ENCODE peak calls at places on chromosomes 7 and 10, in ten cellular contexts. One of them, this sample, is unnamed.

GRCh38 chr7:124765401-124766352 is at the start of gene GPR37:
- DNase-seq in LoVo: peak
- DNase-seq in PC-9: peak
- DNase-seq in GM12865: peak
- DNase-seq in heart right ventricle: peak
- DNase-seq in amniotic epithelial cell: peak
- DNase-seq in midbrain: peak
- DNase-seq in stimulated activated CD4-positive, alpha-beta T cell treated with anti-CD3 and anti-CD28 coated beads, Interleukin-15, amount 100 ng/mL, for 24 hours: peak
- DNase-seq in cardiac muscle cell: peak
- DNase-seq in HT1080: peak
- DNase-seq in this sample: no peak

GRCh38 chr10:71735709-71736569 is 16.4 kb upstream of the C10orf105 start:
- DNase-seq in LoVo: no peak
- DNase-seq in GM12865: peak
- DNase-seq in amniotic epithelial cell: no peak
- DNase-seq in HT1080: no peak
- DNase-seq in PC-9: peak
- DNase-seq in midbrain: no peak
- DNase-seq in cardiac muscle cell: no peak
- DNase-seq in heart right ventricle: no peak
- DNase-seq in stimulated activated CD4-positive, alpha-beta T cell treated with anti-CD3 and anti-CD28 coated beads, Interleukin-15, amount 100 ng/mL, for 24 hours: peak
- DNase-seq in this sample: peak

GRCh38 chr7:14748461-14748860 is 154.1 kb downstream of the DGKB start:
- DNase-seq in stimulated activated CD4-positive, alpha-beta T cell treated with anti-CD3 and anti-CD28 coated beads, Interleukin-15, amount 100 ng/mL, for 24 hours: no peak
- DNase-seq in GM12865: no peak
- DNase-seq in amniotic epithelial cell: peak
- DNase-seq in midbrain: no peak
- DNase-seq in cardiac muscle cell: no peak
- DNase-seq in HT1080: peak
- DNase-seq in LoVo: peak
- DNase-seq in heart right ventricle: no peak
- DNase-seq in PC-9: no peak
- DNase-seq in this sample: no peak

GRCh38 chr7:703049-703448 is 23.4 kb upstream of the DNAAF5 start:
- DNase-seq in PC-9: no peak
- DNase-seq in amniotic epithelial cell: no peak
- DNase-seq in LoVo: no peak
- DNase-seq in GM12865: no peak
- DNase-seq in stimulated activated CD4-positive, alpha-beta T cell treated with anti-CD3 and anti-CD28 coated beads, Interleukin-15, amount 100 ng/mL, for 24 hours: no peak
- DNase-seq in cardiac muscle cell: no peak
- DNase-seq in heart right ventricle: no peak
- DNase-seq in midbrain: no peak
- DNase-seq in HT1080: no peak
- DNase-seq in this sample: no peak

GRCh38 chr7:103576616-103577015 is 130.6 kb upstream of the SLC26A5 start:
- DNase-seq in cardiac muscle cell: no peak
- DNase-seq in PC-9: no peak
- DNase-seq in midbrain: no peak
- DNase-seq in LoVo: no peak
- DNase-seq in amniotic epithelial cell: no peak
- DNase-seq in stimulated activated CD4-positive, alpha-beta T cell treated with anti-CD3 and anti-CD28 coated beads, Interleukin-15, amount 100 ng/mL, for 24 hours: no peak
- DNase-seq in GM12865: no peak
- DNase-seq in HT1080: no peak
- DNase-seq in heart right ventricle: no peak
- DNase-seq in this sample: no peak

GRCh38 chr7:131056007-131056406 is 271.7 kb upstream of the MKLN1 start:
- DNase-seq in stimulated activated CD4-positive, alpha-beta T cell treated with anti-CD3 and anti-CD28 coated beads, Interleukin-15, amount 100 ng/mL, for 24 hours: no peak
- DNase-seq in heart right ventricle: no peak
- DNase-seq in cardiac muscle cell: no peak
- DNase-seq in PC-9: no peak
- DNase-seq in LoVo: no peak
- DNase-seq in GM12865: no peak
- DNase-seq in amniotic epithelial cell: peak
- DNase-seq in midbrain: no peak
- DNase-seq in HT1080: peak
- DNase-seq in this sample: no peak

GRCh38 chr10:43598447-43598846 is 7.8 kb upstream of the ZNF485 start:
- DNase-seq in LoVo: no peak
- DNase-seq in stimulated activated CD4-positive, alpha-beta T cell treated with anti-CD3 and anti-CD28 coated beads, Interleukin-15, amount 100 ng/mL, for 24 hours: no peak
- DNase-seq in heart right ventricle: peak
- DNase-seq in amniotic epithelial cell: peak
- DNase-seq in PC-9: no peak
- DNase-seq in midbrain: no peak
- DNase-seq in GM12865: no peak
- DNase-seq in HT1080: no peak
- DNase-seq in cardiac muscle cell: no peak
- DNase-seq in this sample: no peak

GRCh38 chr7:142759433-142759832 is 10.2 kb downstream of the PRSS1 start:
- DNase-seq in LoVo: no peak
- DNase-seq in midbrain: no peak
- DNase-seq in HT1080: no peak
- DNase-seq in cardiac muscle cell: no peak
- DNase-seq in stimulated activated CD4-positive, alpha-beta T cell treated with anti-CD3 and anti-CD28 coated beads, Interleukin-15, amount 100 ng/mL, for 24 hours: no peak
- DNase-seq in amniotic epithelial cell: no peak
- DNase-seq in heart right ventricle: no peak
- DNase-seq in PC-9: no peak
- DNase-seq in GM12865: no peak
- DNase-seq in this sample: no peak

GRCh38 chr10:120688928-120689327 is 162.2 kb upstream of the WDR11 start:
- DNase-seq in HT1080: no peak
- DNase-seq in PC-9: no peak
- DNase-seq in amniotic epithelial cell: peak
- DNase-seq in midbrain: no peak
- DNase-seq in LoVo: no peak
- DNase-seq in GM12865: no peak
- DNase-seq in stimulated activated CD4-positive, alpha-beta T cell treated with anti-CD3 and anti-CD28 coated beads, Interleukin-15, amount 100 ng/mL, for 24 hours: no peak
- DNase-seq in heart right ventricle: no peak
- DNase-seq in cardiac muscle cell: peak
- DNase-seq in this sample: no peak

GRCh38 chr10:121959671-121960070 is 15.3 kb downstream of the NSMCE4A start:
- DNase-seq in cardiac muscle cell: no peak
- DNase-seq in PC-9: no peak
- DNase-seq in heart right ventricle: no peak
- DNase-seq in HT1080: no peak
- DNase-seq in midbrain: no peak
- DNase-seq in LoVo: no peak
- DNase-seq in amniotic epithelial cell: no peak
- DNase-seq in stimulated activated CD4-positive, alpha-beta T cell treated with anti-CD3 and anti-CD28 coated beads, Interleukin-15, amount 100 ng/mL, for 24 hours: no peak
- DNase-seq in GM12865: no peak
- DNase-seq in this sample: no peak

GRCh38 chr10:103451871-103452713 is at the start of gene CALHM2:
- DNase-seq in LoVo: no peak
- DNase-seq in GM12865: peak
- DNase-seq in midbrain: peak
- DNase-seq in amniotic epithelial cell: peak
- DNase-seq in stimulated activated CD4-positive, alpha-beta T cell treated with anti-CD3 and anti-CD28 coated beads, Interleukin-15, amount 100 ng/mL, for 24 hours: peak
- DNase-seq in cardiac muscle cell: peak
- DNase-seq in HT1080: no peak
- DNase-seq in PC-9: peak
- DNase-seq in heart right ventricle: peak
- DNase-seq in this sample: no peak

GRCh38 chr7:117399820-117400422 is 27.4 kb downstream of the ASZ1 start:
- DNase-seq in cardiac muscle cell: no peak
- DNase-seq in PC-9: no peak
- DNase-seq in midbrain: peak
- DNase-seq in amniotic epithelial cell: no peak
- DNase-seq in GM12865: peak
- DNase-seq in LoVo: peak
- DNase-seq in HT1080: peak
- DNase-seq in stimulated activated CD4-positive, alpha-beta T cell treated with anti-CD3 and anti-CD28 coated beads, Interleukin-15, amount 100 ng/mL, for 24 hours: no peak
- DNase-seq in heart right ventricle: no peak
- DNase-seq in this sample: no peak

GRCh38 chr10:35751347-35751746 is 109.3 kb upstream of the FZD8 start:
- DNase-seq in midbrain: no peak
- DNase-seq in cardiac muscle cell: no peak
- DNase-seq in LoVo: no peak
- DNase-seq in heart right ventricle: no peak
- DNase-seq in stimulated activated CD4-positive, alpha-beta T cell treated with anti-CD3 and anti-CD28 coated beads, Interleukin-15, amount 100 ng/mL, for 24 hours: no peak
- DNase-seq in HT1080: no peak
- DNase-seq in GM12865: no peak
- DNase-seq in PC-9: no peak
- DNase-seq in amniotic epithelial cell: no peak
- DNase-seq in this sample: no peak

GRCh38 chr7:14233026-14233897 is 243.8 kb upstream of the ETV1 start:
- DNase-seq in PC-9: peak
- DNase-seq in HT1080: peak
- DNase-seq in midbrain: no peak
- DNase-seq in cardiac muscle cell: no peak
- DNase-seq in GM12865: no peak
- DNase-seq in stimulated activated CD4-positive, alpha-beta T cell treated with anti-CD3 and anti-CD28 coated beads, Interleukin-15, amount 100 ng/mL, for 24 hours: no peak
- DNase-seq in amniotic epithelial cell: peak
- DNase-seq in LoVo: no peak
- DNase-seq in heart right ventricle: no peak
- DNase-seq in this sample: no peak

GRCh38 chr7:2476298-2476697 is at the start of gene GRIFIN:
- DNase-seq in cardiac muscle cell: no peak
- DNase-seq in HT1080: no peak
- DNase-seq in LoVo: no peak
- DNase-seq in heart right ventricle: no peak
- DNase-seq in GM12865: no peak
- DNase-seq in PC-9: no peak
- DNase-seq in amniotic epithelial cell: no peak
- DNase-seq in midbrain: no peak
- DNase-seq in stimulated activated CD4-positive, alpha-beta T cell treated with anti-CD3 and anti-CD28 coated beads, Interleukin-15, amount 100 ng/mL, for 24 hours: no peak
- DNase-seq in this sample: no peak

GRCh38 chr10:125030567-125031197 is 88.8 kb downstream of the ZRANB1 start:
- DNase-seq in amniotic epithelial cell: no peak
- DNase-seq in PC-9: no peak
- DNase-seq in heart right ventricle: no peak
- DNase-seq in LoVo: no peak
- DNase-seq in GM12865: no peak
- DNase-seq in HT1080: no peak
- DNase-seq in stimulated activated CD4-positive, alpha-beta T cell treated with anti-CD3 and anti-CD28 coated beads, Interleukin-15, amount 100 ng/mL, for 24 hours: no peak
- DNase-seq in cardiac muscle cell: no peak
- DNase-seq in midbrain: no peak
- DNase-seq in this sample: no peak

GRCh38 chr7:49400891-49401550 is 372.4 kb upstream of the VWC2 start:
- DNase-seq in stimulated activated CD4-positive, alpha-beta T cell treated with anti-CD3 and anti-CD28 coated beads, Interleukin-15, amount 100 ng/mL, for 24 hours: no peak
- DNase-seq in amniotic epithelial cell: no peak
- DNase-seq in cardiac muscle cell: no peak
- DNase-seq in heart right ventricle: no peak
- DNase-seq in midbrain: no peak
- DNase-seq in LoVo: no peak
- DNase-seq in HT1080: peak
- DNase-seq in GM12865: no peak
- DNase-seq in PC-9: no peak
- DNase-seq in this sample: no peak

GRCh38 chr10:119409906-119410305 is 132.6 kb downstream of the RGS10 start:
- DNase-seq in GM12865: no peak
- DNase-seq in midbrain: no peak
- DNase-seq in amniotic epithelial cell: no peak
- DNase-seq in PC-9: no peak
- DNase-seq in stimulated activated CD4-positive, alpha-beta T cell treated with anti-CD3 and anti-CD28 coated beads, Interleukin-15, amount 100 ng/mL, for 24 hours: no peak
- DNase-seq in cardiac muscle cell: no peak
- DNase-seq in LoVo: no peak
- DNase-seq in HT1080: no peak
- DNase-seq in heart right ventricle: peak
- DNase-seq in this sample: no peak

GRCh38 chr10:13328126-13328525 is 20.0 kb downstream of the SEPHS1 start:
- DNase-seq in cardiac muscle cell: no peak
- DNase-seq in heart right ventricle: no peak
- DNase-seq in midbrain: no peak
- DNase-seq in stimulated activated CD4-positive, alpha-beta T cell treated with anti-CD3 and anti-CD28 coated beads, Interleukin-15, amount 100 ng/mL, for 24 hours: no peak
- DNase-seq in PC-9: no peak
- DNase-seq in amniotic epithelial cell: no peak
- DNase-seq in HT1080: no peak
- DNase-seq in LoVo: no peak
- DNase-seq in GM12865: no peak
- DNase-seq in this sample: no peak

GRCh38 chr7:154855366-154855765 is 147.6 kb downstream of the PAXIP1 start:
- DNase-seq in amniotic epithelial cell: no peak
- DNase-seq in GM12865: no peak
- DNase-seq in cardiac muscle cell: no peak
- DNase-seq in midbrain: no peak
- DNase-seq in stimulated activated CD4-positive, alpha-beta T cell treated with anti-CD3 and anti-CD28 coated beads, Interleukin-15, amount 100 ng/mL, for 24 hours: no peak
- DNase-seq in HT1080: no peak
- DNase-seq in PC-9: no peak
- DNase-seq in heart right ventricle: no peak
- DNase-seq in LoVo: no peak
- DNase-seq in this sample: no peak

GRCh38 chr10:76523215-76523614 is 1091.8 kb downstream of the LRMDA start:
- DNase-seq in HT1080: no peak
- DNase-seq in GM12865: no peak
- DNase-seq in PC-9: no peak
- DNase-seq in midbrain: no peak
- DNase-seq in stimulated activated CD4-positive, alpha-beta T cell treated with anti-CD3 and anti-CD28 coated beads, Interleukin-15, amount 100 ng/mL, for 24 hours: no peak
- DNase-seq in cardiac muscle cell: no peak
- DNase-seq in heart right ventricle: no peak
- DNase-seq in LoVo: no peak
- DNase-seq in amniotic epithelial cell: no peak
- DNase-seq in this sample: no peak

GRCh38 chr7:28546067-28546466 is 133.7 kb downstream of the CREB5 start:
- DNase-seq in PC-9: no peak
- DNase-seq in cardiac muscle cell: no peak
- DNase-seq in amniotic epithelial cell: no peak
- DNase-seq in stimulated activated CD4-positive, alpha-beta T cell treated with anti-CD3 and anti-CD28 coated beads, Interleukin-15, amount 100 ng/mL, for 24 hours: no peak
- DNase-seq in GM12865: no peak
- DNase-seq in LoVo: no peak
- DNase-seq in heart right ventricle: no peak
- DNase-seq in HT1080: no peak
- DNase-seq in midbrain: no peak
- DNase-seq in this sample: no peak

GRCh38 chr10:117541909-117542705 is 439 bp upstream of the EMX2 start:
- DNase-seq in cardiac muscle cell: peak
- DNase-seq in PC-9: no peak
- DNase-seq in GM12865: no peak
- DNase-seq in LoVo: peak
- DNase-seq in amniotic epithelial cell: peak
- DNase-seq in heart right ventricle: no peak
- DNase-seq in stimulated activated CD4-positive, alpha-beta T cell treated with anti-CD3 and anti-CD28 coated beads, Interleukin-15, amount 100 ng/mL, for 24 hours: no peak
- DNase-seq in HT1080: no peak
- DNase-seq in midbrain: peak
- DNase-seq in this sample: no peak

GRCh38 chr10:49284356-49284755 is 14.6 kb upstream of the C10orf71 start:
- DNase-seq in stimulated activated CD4-positive, alpha-beta T cell treated with anti-CD3 and anti-CD28 coated beads, Interleukin-15, amount 100 ng/mL, for 24 hours: no peak
- DNase-seq in GM12865: no peak
- DNase-seq in HT1080: no peak
- DNase-seq in PC-9: no peak
- DNase-seq in LoVo: no peak
- DNase-seq in heart right ventricle: no peak
- DNase-seq in cardiac muscle cell: no peak
- DNase-seq in midbrain: no peak
- DNase-seq in amniotic epithelial cell: no peak
- DNase-seq in this sample: no peak

GRCh38 chr10:126458453-126458852 is 70.2 kb upstream of the ADAM12 start:
- DNase-seq in midbrain: no peak
- DNase-seq in HT1080: no peak
- DNase-seq in PC-9: peak
- DNase-seq in cardiac muscle cell: no peak
- DNase-seq in GM12865: no peak
- DNase-seq in stimulated activated CD4-positive, alpha-beta T cell treated with anti-CD3 and anti-CD28 coated beads, Interleukin-15, amount 100 ng/mL, for 24 hours: no peak
- DNase-seq in heart right ventricle: no peak
- DNase-seq in amniotic epithelial cell: peak
- DNase-seq in LoVo: no peak
- DNase-seq in this sample: no peak

GRCh38 chr10:4586756-4587155 is 239.3 kb upstream of the AKR1E2 start:
- DNase-seq in midbrain: no peak
- DNase-seq in heart right ventricle: no peak
- DNase-seq in HT1080: no peak
- DNase-seq in GM12865: no peak
- DNase-seq in amniotic epithelial cell: peak
- DNase-seq in cardiac muscle cell: no peak
- DNase-seq in PC-9: no peak
- DNase-seq in stimulated activated CD4-positive, alpha-beta T cell treated with anti-CD3 and anti-CD28 coated beads, Interleukin-15, amount 100 ng/mL, for 24 hours: no peak
- DNase-seq in LoVo: no peak
- DNase-seq in this sample: no peak

GRCh38 chr10:78838141-78838540 is 230.6 kb upstream of the ZMIZ1 start:
- DNase-seq in cardiac muscle cell: no peak
- DNase-seq in heart right ventricle: no peak
- DNase-seq in amniotic epithelial cell: no peak
- DNase-seq in stimulated activated CD4-positive, alpha-beta T cell treated with anti-CD3 and anti-CD28 coated beads, Interleukin-15, amount 100 ng/mL, for 24 hours: no peak
- DNase-seq in HT1080: no peak
- DNase-seq in LoVo: no peak
- DNase-seq in midbrain: no peak
- DNase-seq in GM12865: no peak
- DNase-seq in PC-9: no peak
- DNase-seq in this sample: no peak

GRCh38 chr10:91389636-91390512 is 20.3 kb upstream of the HECTD2 start:
- DNase-seq in stimulated activated CD4-positive, alpha-beta T cell treated with anti-CD3 and anti-CD28 coated beads, Interleukin-15, amount 100 ng/mL, for 24 hours: no peak
- DNase-seq in amniotic epithelial cell: peak
- DNase-seq in LoVo: peak
- DNase-seq in heart right ventricle: no peak
- DNase-seq in GM12865: peak
- DNase-seq in HT1080: peak
- DNase-seq in midbrain: peak
- DNase-seq in PC-9: no peak
- DNase-seq in cardiac muscle cell: peak
- DNase-seq in this sample: no peak

This sample was measured in CMK.